ENCODE peak calls at places on chromosomes 1 and 21, in four cellular contexts. D, B, G and T are unnamed samples.

GRCh38 chr1:214476958-214477870 is 74.2 kb downstream of the PTPN14 start:
- DNase-seq in D (no peak), B (no peak), G (no peak), T (no peak)

GRCh38 chr1:6348511-6349191 is 44.9 kb downstream of the ACOT7 start:
- DNase-seq in D (no peak), B (no peak), G (no peak), T (no peak)

GRCh38 chr21:41630249-41630648 is 122.3 kb upstream of the TMPRSS2 start:
- DNase-seq in D (no peak), B (no peak), G (no peak), T (no peak)

GRCh38 chr1:41461790-41462679 is 22.4 kb downstream of the EDN2 start:
- DNase-seq in D (no peak), B (no peak), G (peak; percentile 7), T (no peak)

GRCh38 chr1:230281531-230281930 is 144.6 kb downstream of the PGBD5 start:
- DNase-seq in D (no peak), B (no peak), G (no peak), T (no peak)

GRCh38 chr21:33036430-33037162 is 10.9 kb downstream of the OLIG2 start:
- DNase-seq in D (no peak), B (no peak), G (no peak), T (no peak)

GRCh38 chr1:4081806-4082645 is 182.0 kb upstream of the C1orf174 start:
- DNase-seq in D (no peak), B (no peak), G (no peak), T (no peak)

GRCh38 chr1:205343431-205344009 is 13.2 kb downstream of the KLHDC8A start:
- DNase-seq in D (no peak), B (peak; percentile 83), G (no peak), T (no peak)

GRCh38 chr21:38863843-38864363 is 58.2 kb downstream of the ETS2 start:
- DNase-seq in D (no peak), B (no peak), G (no peak), T (no peak)

GRCh38 chr1:51517361-51518032 is 1.6 kb downstream of the EPS15 start:
- DNase-seq in D (no peak), B (no peak), G (no peak), T (no peak)

GRCh38 chr1:172928412-172928811 is 122.3 kb downstream of the TNFSF18 start:
- DNase-seq in D (no peak), B (no peak), G (no peak), T (no peak)

GRCh38 chr1:178580096-178580495 is 67.2 kb downstream of the TEX35 start:
- DNase-seq in D (no peak), B (no peak), G (no peak), T (no peak)

GRCh38 chr1:202367200-202367742 is 18.8 kb downstream of the PPP1R12B start:
- DNase-seq in D (no peak), B (peak; percentile 23), G (no peak), T (no peak)

GRCh38 chr1:109393602-109394233 is 4.0 kb downstream of the SORT1 start:
- DNase-seq in D (no peak), B (no peak), G (no peak), T (no peak)

GRCh38 chr1:109392037-109392787 is 5.5 kb downstream of the SORT1 start:
- DNase-seq in D (no peak), B (no peak), G (no peak), T (no peak)

GRCh38 chr1:109391626-109392025 is 6.1 kb downstream of the SORT1 start:
- DNase-seq in D (no peak), B (no peak), G (no peak), T (peak; percentile 69)

GRCh38 chr1:109394591-109395281 is 3.0 kb downstream of the SORT1 start:
- DNase-seq in D (no peak), B (no peak), G (no peak), T (no peak)

GRCh38 chr1:109392788-109393580 is 4.7 kb downstream of the SORT1 start:
- DNase-seq in D (peak; percentile 80), B (no peak), G (peak; percentile 98), T (no peak)
- TF ChIP-seq GABPA in D (peak; percentile 91), B (no peak), G (peak; percentile 54), T (no peak)

DNA sequence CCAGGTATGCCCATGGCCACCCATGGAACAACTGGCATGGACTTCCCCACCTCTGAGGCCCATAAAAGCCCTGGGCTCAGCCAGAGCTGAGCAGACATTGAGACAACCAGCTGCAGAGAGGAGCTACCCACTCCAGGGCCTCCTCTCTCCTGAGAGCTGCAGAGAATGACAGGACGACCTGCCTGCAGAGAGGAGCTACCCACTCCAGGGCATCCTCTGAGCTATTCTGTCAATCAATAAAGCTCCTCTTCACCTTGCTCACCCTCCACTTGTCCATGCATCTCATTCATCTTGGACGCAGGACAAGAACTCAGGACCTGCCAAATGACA is 43.4 kb downstream of the MATN1 start:
- DNase-seq in D (no peak), B (no peak), G (no peak), T (no peak)
- TF ChIP-seq NFIC in D (no peak), B (no peak), G (no peak), T (no peak)

DNA sequence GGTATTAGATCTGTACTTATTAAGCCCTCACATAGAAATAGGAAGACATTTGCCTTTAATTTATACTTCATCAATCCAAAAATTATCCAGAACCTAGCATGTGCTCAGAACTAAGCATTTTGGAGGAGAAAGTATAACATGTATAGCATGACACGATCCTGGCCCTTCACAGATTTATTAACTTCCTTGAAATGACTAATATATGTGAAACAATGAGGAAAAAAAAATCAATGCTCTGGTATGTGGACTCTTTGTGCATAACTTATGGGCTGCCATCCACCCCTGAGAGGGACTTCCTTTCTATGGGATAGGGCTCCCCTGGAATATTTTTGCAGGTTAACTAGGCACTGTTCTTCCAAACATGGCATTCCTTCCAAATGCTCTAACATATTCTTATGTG is 36.6 kb downstream of the CCDC185 start:
- DNase-seq in D (no peak), B (no peak), G (no peak), T (no peak)
- TF ChIP-seq GABPA in D (no peak), B (no peak), G (no peak), T (no peak)

GRCh38 chr1:52670599-52670998 is 27.5 kb downstream of the COA7 start:
- DNase-seq in D (no peak), B (no peak), G (no peak), T (no peak)

GRCh38 chr1:52667984-52668383 is 30.2 kb downstream of the COA7 start:
- DNase-seq in D (no peak), B (no peak), G (no peak), T (no peak)

GRCh38 chr1:52667290-52667689 is 30.9 kb downstream of the COA7 start:
- DNase-seq in D (no peak), B (no peak), G (no peak), T (no peak)

GRCh38 chr1:52669696-52670095 is 28.5 kb downstream of the COA7 start:
- DNase-seq in D (no peak), B (no peak), G (no peak), T (no peak)

DNA sequence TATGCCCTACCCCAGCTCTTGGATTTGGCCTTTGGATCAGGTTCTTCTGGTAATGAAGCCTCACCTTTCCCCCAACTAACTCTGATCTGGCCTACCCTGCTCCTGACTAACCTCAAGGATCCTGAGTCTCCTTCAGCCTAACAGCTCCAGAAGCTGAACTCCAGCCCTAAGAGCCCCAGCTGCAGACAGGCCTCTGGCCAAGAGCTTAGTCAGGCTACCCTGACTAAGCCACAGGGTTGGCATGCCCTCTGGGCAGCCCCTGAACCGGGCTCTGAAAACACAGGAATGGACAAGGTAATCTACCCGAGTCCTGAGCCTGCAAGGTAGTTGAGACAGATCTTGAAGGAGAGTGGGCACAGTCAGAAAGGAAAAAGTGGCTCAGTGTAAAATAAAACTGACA is 29.4 kb downstream of the COA7 start:
- DNase-seq in D (no peak), B (no peak), G (no peak), T (no peak)
- TF ChIP-seq NFIC in D (no peak), B (no peak), G (no peak), T (no peak)

DNA sequence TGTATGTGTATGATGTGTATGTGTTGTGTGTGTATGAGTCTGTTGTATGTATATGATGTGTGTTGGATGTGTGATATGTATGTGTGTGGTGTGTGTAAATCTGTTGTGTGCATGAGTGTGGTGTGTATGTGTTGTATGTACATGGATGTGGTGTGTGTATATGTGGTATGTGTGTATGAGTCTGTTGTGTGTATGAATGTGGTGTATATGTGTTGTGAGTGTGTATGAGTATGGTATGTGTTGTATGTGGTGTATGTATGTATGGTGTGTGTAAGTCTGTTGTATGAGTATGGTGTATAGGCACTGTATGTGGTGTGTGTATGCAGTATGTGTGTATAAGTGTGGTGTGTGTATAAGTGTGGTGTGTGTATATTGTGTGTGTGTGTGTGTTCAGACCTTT is 95.0 kb downstream of the PLXNA2 start:
- DNase-seq in D (no peak), B (no peak), G (no peak), T (no peak)
- TF ChIP-seq GABPA in D (no peak), B (no peak), G (no peak), T (no peak)